ENCODE peak calls at places on chromosomes 12 and 14, in ten cellular contexts. G is RWPE1, X is upper lobe of right lung, Y is neural progenitor cell, H is fibroblast of lung, N is tibial artery, O is AG10803, W is gastrocnemius medialis, K is DND-41, T is kidney. F is an unnamed sample.

GRCh38 chr12:39459027-39459434 is 16.1 kb upstream of the KIF21A start:
- DNase-seq in G (no peak), X (no peak), Y (no peak), H (no peak), N (no peak), O (no peak), W (no peak), K (no peak), T (no peak), F (no peak)

GRCh38 chr12:108724054-108724889 is 7.0 kb downstream of the CORO1C start:
- DNase-seq in G (no peak), X (no peak), Y (no peak), H (peak), N (peak), O (peak), W (no peak), K (peak), T (no peak), F (no peak)

GRCh38 chr14:33475623-33476022 is 475.3 kb downstream of the EGLN3 start:
- DNase-seq in G (peak), X (no peak), Y (peak), H (peak), N (peak), O (peak), W (no peak), K (peak), T (no peak), F (no peak)

GRCh38 chr14:68503186-68503825 is 289.6 kb downstream of the ZFP36L1 start:
- DNase-seq in G (no peak), X (no peak), Y (no peak), H (no peak), N (no peak), O (no peak), W (no peak), K (no peak), T (no peak), F (no peak)

GRCh38 chr14:99066378-99066777 is 205.6 kb downstream of the BCL11B start:
- DNase-seq in G (no peak), X (no peak), Y (no peak), H (no peak), N (no peak), O (no peak), W (no peak), K (no peak), T (peak), F (no peak)

GRCh38 chr12:102439391-102440108 is 40.8 kb downstream of the IGF1 start:
- DNase-seq in G (no peak), X (no peak), Y (no peak), H (peak), N (no peak), O (peak), W (no peak), K (no peak), T (no peak), F (no peak)

GRCh38 chr12:50637870-50638481 is 125.9 kb upstream of the ATF1 start:
- DNase-seq in G (peak), X (no peak), Y (peak), H (peak), N (no peak), O (peak), W (no peak), K (no peak), T (no peak), F (no peak)

GRCh38 chr14:68487805-68488590 is 304.9 kb downstream of the ZFP36L1 start:
- DNase-seq in G (peak), X (no peak), Y (peak), H (peak), N (no peak), O (peak), W (no peak), K (no peak), T (no peak), F (no peak)

GRCh38 chr12:62604373-62604772 is 137.7 kb downstream of the MON2 start:
- DNase-seq in G (no peak), X (no peak), Y (no peak), H (no peak), N (no peak), O (no peak), W (no peak), K (no peak), T (no peak), F (no peak)

GRCh38 chr14:69943084-69943797 is 64.0 kb downstream of the SMOC1 start:
- DNase-seq in G (no peak), X (no peak), Y (peak), H (no peak), N (no peak), O (no peak), W (no peak), K (no peak), T (no peak), F (no peak)

GRCh38 chr12:130079254-130079653 is 83.0 kb upstream of the FZD10 start:
- DNase-seq in G (peak), X (no peak), Y (no peak), H (no peak), N (no peak), O (no peak), W (no peak), K (no peak), T (no peak), F (no peak)

GRCh38 chr14:95200404-95200803 is 43.1 kb upstream of the DICER1 start:
- DNase-seq in G (no peak), X (peak), Y (no peak), H (no peak), N (no peak), O (no peak), W (no peak), K (no peak), T (peak), F (no peak)

GRCh38 chr12:319116-319515 is 56.5 kb upstream of the SLC6A13 start:
- DNase-seq in G (no peak), X (no peak), Y (no peak), H (peak), N (no peak), O (peak), W (no peak), K (no peak), T (no peak), F (no peak)

GRCh38 chr14:64706552-64707193 is 2.4 kb downstream of the PLEKHG3 start:
- DNase-seq in G (no peak), X (no peak), Y (peak), H (no peak), N (peak), O (no peak), W (no peak), K (no peak), T (peak), F (no peak)

GRCh38 chr12:109538191-109538863 is 35.0 kb downstream of the MMAB start:
- DNase-seq in G (no peak), X (no peak), Y (no peak), H (no peak), N (no peak), O (no peak), W (no peak), K (no peak), T (peak), F (no peak)

GRCh38 chr12:6533653-6534157 is 612 bp upstream of the GAPDH start:
- DNase-seq in G (peak), X (peak), Y (peak), H (peak), N (peak), O (peak), W (peak), K (peak), T (peak), F (no peak)

GRCh38 chr14:102690509-102691286 is 86.6 kb upstream of the TRAF3 start:
- DNase-seq in G (no peak), X (no peak), Y (no peak), H (no peak), N (no peak), O (no peak), W (no peak), K (no peak), T (no peak), F (no peak)

GRCh38 chr14:93857081-93857480 is 68.8 kb upstream of the PRIMA1 start:
- DNase-seq in G (no peak), X (no peak), Y (no peak), H (no peak), N (no peak), O (no peak), W (no peak), K (no peak), T (no peak), F (no peak)

GRCh38 chr14:97458302-97459137 is 661.3 kb downstream of the VRK1 start:
- DNase-seq in G (no peak), X (no peak), Y (peak), H (no peak), N (peak), O (peak), W (no peak), K (peak), T (peak), F (peak)

GRCh38 chr12:90449611-90450010 is 505.4 kb downstream of the CCER1 start:
- DNase-seq in G (no peak), X (no peak), Y (no peak), H (no peak), N (no peak), O (peak), W (no peak), K (no peak), T (no peak), F (no peak)

GRCh38 chr12:128075332-128075731 is 191.6 kb upstream of the TMEM132C start:
- DNase-seq in G (no peak), X (no peak), Y (no peak), H (peak), N (no peak), O (no peak), W (no peak), K (no peak), T (no peak), F (no peak)

GRCh38 chr12:24045816-24046257 is 96.4 kb upstream of the SOX5 start:
- DNase-seq in G (no peak), X (no peak), Y (no peak), H (peak), N (peak), O (peak), W (no peak), K (peak), T (peak), F (no peak)

GRCh38 chr12:108572166-108572790 is 9.9 kb downstream of the ISCU start:
- DNase-seq in G (no peak), X (no peak), Y (no peak), H (peak), N (no peak), O (no peak), W (peak), K (no peak), T (no peak), F (no peak)

GRCh38 chr12:112167031-112167461 is 41.7 kb downstream of the TRAFD1 start:
- DNase-seq in G (no peak), X (no peak), Y (no peak), H (no peak), N (no peak), O (no peak), W (no peak), K (no peak), T (no peak), F (no peak)

GRCh38 chr12:8566525-8566924 is 25.8 kb upstream of the CLEC4E start:
- DNase-seq in G (no peak), X (no peak), Y (no peak), H (no peak), N (no peak), O (no peak), W (no peak), K (no peak), T (no peak), F (no peak)

GRCh38 chr12:57474430-57474829 is 5.2 kb downstream of the ARHGAP9 start:
- DNase-seq in G (no peak), X (no peak), Y (no peak), H (no peak), N (no peak), O (no peak), W (no peak), K (no peak), T (peak), F (no peak)

GRCh38 chr12:68286396-68286795 is 33.0 kb upstream of the IL22 start:
- DNase-seq in G (no peak), X (no peak), Y (no peak), H (no peak), N (no peak), O (no peak), W (no peak), K (no peak), T (no peak), F (no peak)

GRCh38 chr12:92034083-92034482 is 111.6 kb downstream of the BTG1 start:
- DNase-seq in G (no peak), X (no peak), Y (no peak), H (no peak), N (no peak), O (no peak), W (no peak), K (peak), T (no peak), F (no peak)

GRCh38 chr12:20096430-20096829 is 271.9 kb upstream of the PDE3A start:
- DNase-seq in G (no peak), X (no peak), Y (no peak), H (peak), N (no peak), O (no peak), W (no peak), K (no peak), T (no peak), F (no peak)

GRCh38 chr12:67067453-67068203 is 201.5 kb upstream of the CAND1 start:
- DNase-seq in G (no peak), X (no peak), Y (peak), H (no peak), N (no peak), O (no peak), W (no peak), K (no peak), T (no peak), F (no peak)

GRCh38 chr12:68675098-68675842 is 11.5 kb upstream of the NUP107 start:
- DNase-seq in G (no peak), X (no peak), Y (peak), H (peak), N (no peak), O (peak), W (no peak), K (peak), T (no peak), F (peak)

GRCh38 chr12:107163413-107163812 is 70.1 kb upstream of the CRY1 start:
- DNase-seq in G (no peak), X (no peak), Y (no peak), H (no peak), N (no peak), O (no peak), W (no peak), K (no peak), T (no peak), F (no peak)

GRCh38 chr12:116113398-116114130 is 163.9 kb downstream of the MED13L start:
- DNase-seq in G (no peak), X (no peak), Y (no peak), H (no peak), N (no peak), O (no peak), W (no peak), K (no peak), T (no peak), F (no peak)

GRCh38 chr14:21668377-21668776 is 5.2 kb downstream of the OR4E1 start:
- DNase-seq in G (peak), X (no peak), Y (no peak), H (no peak), N (no peak), O (no peak), W (no peak), K (no peak), T (no peak), F (no peak)

GRCh38 chr12:80412343-80412953 is 31.6 kb upstream of the PTPRQ start:
- DNase-seq in G (peak), X (no peak), Y (peak), H (peak), N (no peak), O (peak), W (no peak), K (no peak), T (no peak), F (no peak)

GRCh38 chr12:92221916-92222315 is 76.3 kb upstream of the BTG1 start:
- DNase-seq in G (no peak), X (no peak), Y (no peak), H (no peak), N (no peak), O (no peak), W (no peak), K (no peak), T (no peak), F (no peak)

GRCh38 chr14:37819155-37820015 is 224.0 kb downstream of the TTC6 start:
- DNase-seq in G (peak), X (no peak), Y (no peak), H (peak), N (no peak), O (peak), W (no peak), K (no peak), T (no peak), F (no peak)

DNA sequence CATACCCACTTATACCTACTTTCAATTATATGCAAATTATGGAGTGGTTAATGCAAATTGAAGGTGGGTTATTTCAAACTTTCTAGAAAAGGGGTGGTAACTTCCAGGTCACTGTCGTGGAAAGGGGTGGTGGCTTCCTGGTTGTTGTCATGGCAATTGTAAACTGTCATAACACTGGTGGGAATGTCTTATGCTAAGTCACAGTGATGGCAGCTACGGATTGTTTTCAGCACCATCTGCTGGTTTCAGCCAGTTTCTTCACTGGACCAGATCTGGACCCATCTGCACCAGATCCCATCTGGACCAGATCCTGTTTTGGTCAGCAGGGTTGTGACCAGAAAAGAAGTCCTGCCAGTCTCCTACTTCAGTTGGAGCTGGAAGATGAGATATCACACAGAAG is 1469.3 kb downstream of the AACS start:
- DNase-seq in G (no peak), X (no peak), Y (no peak), H (no peak), N (no peak), O (no peak), W (no peak), K (no peak), T (no peak), F (no peak)
- TF ChIP-seq CTCF in G (no peak), X (no peak), Y (no peak), H (no peak), N (no peak), O (no peak), W (no peak), K (no peak), T (no peak), F (no peak)

GRCh38 chr14:104725772-104726548 is 1.9 kb downstream of the ADSS1 start:
- DNase-seq in G (no peak), X (no peak), Y (no peak), H (no peak), N (no peak), O (no peak), W (peak), K (no peak), T (no peak), F (no peak)
- TF ChIP-seq CTCF in G (no peak), X (no peak), Y (no peak), H (no peak), N (peak), O (no peak), W (peak), K (no peak), T (no peak), F (no peak)

GRCh38 chr12:93753838-93754429 is 76.8 kb downstream of the CRADD start:
- DNase-seq in G (no peak), X (no peak), Y (no peak), H (no peak), N (no peak), O (no peak), W (no peak), K (no peak), T (no peak), F (no peak)

GRCh38 chr12:93750056-93750455 is 72.9 kb downstream of the CRADD start:
- DNase-seq in G (no peak), X (no peak), Y (no peak), H (no peak), N (no peak), O (no peak), W (no peak), K (no peak), T (no peak), F (no peak)

GRCh38 chr12:93753285-93753684 is 76.1 kb downstream of the CRADD start:
- DNase-seq in G (no peak), X (no peak), Y (no peak), H (no peak), N (no peak), O (no peak), W (no peak), K (no peak), T (no peak), F (no peak)

GRCh38 chr12:93749515-93749914 is 72.3 kb downstream of the CRADD start:
- DNase-seq in G (no peak), X (no peak), Y (no peak), H (no peak), N (no peak), O (no peak), W (no peak), K (no peak), T (no peak), F (no peak)

DNA sequence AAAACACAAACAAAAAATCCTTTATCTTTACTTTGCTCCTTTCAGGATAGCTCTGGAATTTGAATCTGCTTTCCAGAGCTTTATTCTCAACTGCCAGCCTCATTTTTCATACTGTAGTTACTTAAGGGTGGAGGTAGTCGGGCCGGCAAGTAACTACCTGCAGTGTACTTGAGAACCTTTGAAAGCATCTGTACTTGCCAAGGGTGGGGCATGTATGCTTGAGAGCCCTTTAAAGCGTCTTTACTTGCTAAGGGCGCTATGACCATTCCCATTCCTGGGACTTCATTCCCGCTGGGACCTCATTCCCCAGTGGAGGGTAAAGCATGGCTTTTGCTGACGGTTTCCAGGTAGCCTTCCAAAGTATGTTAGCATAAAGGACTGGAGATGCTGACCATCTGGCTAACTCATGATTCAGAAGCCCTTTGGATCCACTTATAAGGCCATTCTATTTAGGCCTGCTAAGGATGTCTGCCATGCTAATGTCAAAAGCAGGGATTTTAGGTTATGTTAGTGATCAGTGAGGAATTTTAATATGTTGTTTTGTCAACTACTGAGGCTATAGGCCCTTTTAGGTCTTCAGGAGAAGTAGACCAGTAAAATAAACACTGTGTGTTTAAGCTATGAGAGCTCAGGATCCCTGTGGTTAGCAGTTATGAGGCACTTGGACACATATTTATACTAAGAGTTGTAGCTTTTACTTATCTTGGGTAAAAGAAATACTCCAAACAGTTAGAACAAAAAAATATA is 74.9 kb downstream of the CRADD start:
- DNase-seq in G (no peak), X (no peak), Y (no peak), H (peak), N (no peak), O (peak), W (no peak), K (no peak), T (no peak), F (no peak)
- TF ChIP-seq CTCF in G (no peak), X (no peak), Y (no peak), H (no peak), N (no peak), O (no peak), W (no peak), K (no peak), T (no peak), F (no peak)

DNA sequence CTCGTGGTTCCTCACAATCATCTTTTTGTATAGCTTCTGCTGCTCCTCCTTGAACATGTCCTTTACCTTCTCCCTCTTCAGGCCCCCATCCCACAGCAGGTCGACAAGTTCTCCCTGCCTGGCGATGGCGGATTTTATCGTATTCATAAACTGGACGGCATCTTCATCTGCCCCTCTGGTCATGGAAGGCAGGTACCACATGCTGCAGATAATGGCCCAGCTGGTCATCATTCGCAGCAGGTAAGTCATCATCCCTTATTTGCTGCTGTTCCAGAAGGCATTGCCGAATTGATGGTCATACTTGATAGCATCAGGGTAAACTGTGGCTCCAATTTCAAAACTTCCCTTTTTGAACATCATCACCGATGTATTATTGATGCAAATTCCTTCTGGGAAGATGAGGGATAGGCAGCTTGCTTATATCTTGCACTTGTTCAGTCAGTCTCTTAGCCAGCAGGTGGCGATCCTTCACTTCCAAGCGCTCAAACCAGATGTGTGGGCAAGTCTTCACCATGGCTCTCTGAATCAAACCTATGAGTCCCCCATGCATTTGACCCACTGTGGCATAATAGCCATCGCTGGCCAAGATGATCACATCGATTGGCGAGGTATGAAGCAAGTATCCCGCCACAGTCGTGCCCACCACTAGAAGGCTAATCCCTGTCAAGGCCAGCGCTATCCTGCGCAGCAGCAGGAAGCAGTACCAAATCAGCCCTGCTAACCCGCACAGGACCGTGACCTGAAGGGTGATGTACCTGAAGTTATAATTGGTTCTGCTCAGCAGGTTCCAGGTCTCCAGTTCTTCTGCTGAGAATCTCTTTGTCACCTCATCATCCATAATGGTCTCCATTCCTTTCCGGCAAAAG is 381.5 kb upstream of the STXBP6 start:
- DNase-seq in G (no peak), X (no peak), Y (peak), H (no peak), N (no peak), O (no peak), W (no peak), K (peak), T (no peak), F (no peak)
- TF ChIP-seq CTCF in G (no peak), X (peak), Y (peak), H (no peak), N (no peak), O (no peak), W (no peak), K (peak), T (no peak), F (no peak)

GRCh38 chr14:35121887-35122695 is at the start of the genes PPP2R3C and PRORP:
- DNase-seq in G (peak), X (peak), Y (peak), H (peak), N (peak), O (peak), W (peak), K (peak), T (peak), F (peak)
- TF ChIP-seq CTCF in G (no peak), X (no peak), Y (no peak), H (no peak), N (no peak), O (no peak), W (no peak), K (no peak), T (no peak), F (no peak)